ENCODE peak calls at places on chromosomes 2 and 18, in four cellular contexts. I is sigmoid colon, Q is HCT116, Y is spleen. G is an unnamed sample.

GRCh38 chr18:62757399-62758010 is 42.2 kb downstream of the PHLPP1 start:
- DNase-seq in I (no peak), Q (no peak), Y (no peak), G (no peak)

GRCh38 chr18:55404136-55404810 is 183.7 kb downstream of the TCF4 start:
- DNase-seq in I (no peak), Q (no peak), Y (no peak), G (no peak)

GRCh38 chr2:27003857-27004256 is 28.9 kb upstream of the TMEM214 start:
- DNase-seq in I (no peak), Q (no peak), Y (no peak), G (no peak)

GRCh38 chr2:54903736-54904554 is 146.3 kb downstream of the RTN4 start:
- DNase-seq in I (peak), Q (peak), Y (no peak), G (peak)

GRCh38 chr18:28409811-28410210 is 232.9 kb upstream of the CDH2 start:
- DNase-seq in I (no peak), Q (no peak), Y (no peak), G (no peak)

GRCh38 chr2:4415810-4416413 is 712.5 kb downstream of the DCDC2C start:
- DNase-seq in I (no peak), Q (no peak), Y (no peak), G (no peak)

GRCh38 chr2:128362889-128363228 is 44.2 kb upstream of the HS6ST1 start:
- DNase-seq in I (peak), Q (no peak), Y (no peak), G (no peak)

GRCh38 chr2:199461455-199462166 is 3.9 kb upstream of the SATB2 start:
- DNase-seq in I (no peak), Q (no peak), Y (peak), G (no peak)

GRCh38 chr2:19408592-19408991 is 50.2 kb upstream of the OSR1 start:
- DNase-seq in I (no peak), Q (no peak), Y (no peak), G (no peak)

GRCh38 chr2:74917702-74918619 is 40.5 kb upstream of the POLE4 start:
- DNase-seq in I (no peak), Q (no peak), Y (no peak), G (no peak)

GRCh38 chr18:21897811-21898210 is 157.2 kb downstream of the MIB1 start:
- DNase-seq in I (no peak), Q (peak), Y (no peak), G (no peak)

GRCh38 chr2:118815314-118815713 is 32.1 kb downstream of the EN1 start:
- DNase-seq in I (no peak), Q (no peak), Y (no peak), G (no peak)

GRCh38 chr2:72887836-72888437 is 729 bp downstream of the SPR start:
- DNase-seq in I (peak), Q (peak), Y (peak), G (peak)

GRCh38 chr18:21115519-21116411 is 4.2 kb upstream of the ROCK1 start:
- DNase-seq in I (no peak), Q (no peak), Y (no peak), G (no peak)

GRCh38 chr2:188415754-188416083 is 124.0 kb downstream of the GULP1 start:
- DNase-seq in I (no peak), Q (no peak), Y (no peak), G (no peak)

GRCh38 chr18:49023938-49024341 is 73.2 kb upstream of the SMAD7 start:
- DNase-seq in I (no peak), Q (no peak), Y (peak), G (no peak)

GRCh38 chr18:26483633-26484032 is 64.7 kb downstream of the KCTD1 start:
- DNase-seq in I (no peak), Q (no peak), Y (no peak), G (no peak)

GRCh38 chr2:47429795-47430194 is 26.8 kb downstream of the MSH2 start:
- DNase-seq in I (no peak), Q (no peak), Y (no peak), G (no peak)

GRCh38 chr2:42193722-42194187 is 24.6 kb downstream of the EML4 start:
- DNase-seq in I (no peak), Q (no peak), Y (no peak), G (no peak)

GRCh38 chr2:219521066-219521880 is 7.0 kb downstream of the ASIC4 start:
- DNase-seq in I (no peak), Q (no peak), Y (peak), G (no peak)

GRCh38 chr2:175126661-175127060 is 41.3 kb downstream of the ATF2 start:
- DNase-seq in I (no peak), Q (no peak), Y (no peak), G (no peak)

GRCh38 chr2:86011449-86011941 is 94.2 kb downstream of the POLR1A start:
- DNase-seq in I (no peak), Q (no peak), Y (peak), G (no peak)

GRCh38 chr18:49876536-49876935 is 63.2 kb upstream of the ACAA2 start:
- DNase-seq in I (no peak), Q (no peak), Y (no peak), G (no peak)

GRCh38 chr2:75570948-75571729 is 10.4 kb upstream of the EVA1A start:
- DNase-seq in I (no peak), Q (no peak), Y (no peak), G (no peak)

GRCh38 chr2:6445156-6445555 is 420.6 kb downstream of the CMPK2 start:
- DNase-seq in I (no peak), Q (no peak), Y (no peak), G (no peak)

GRCh38 chr18:24600076-24600654 is 139.7 kb downstream of the HRH4 start:
- DNase-seq in I (no peak), Q (peak), Y (no peak), G (no peak)

GRCh38 chr2:106531676-106532075 is 44.5 kb downstream of the CD8B2 start:
- DNase-seq in I (no peak), Q (no peak), Y (no peak), G (no peak)

GRCh38 chr2:54704688-54705605 is 18.5 kb upstream of the EML6 start:
- DNase-seq in I (no peak), Q (peak), Y (no peak), G (no peak)

GRCh38 chr18:51193621-51194287 is 3.7 kb downstream of the MEX3C start:
- DNase-seq in I (no peak), Q (no peak), Y (no peak), G (no peak)

DNA sequence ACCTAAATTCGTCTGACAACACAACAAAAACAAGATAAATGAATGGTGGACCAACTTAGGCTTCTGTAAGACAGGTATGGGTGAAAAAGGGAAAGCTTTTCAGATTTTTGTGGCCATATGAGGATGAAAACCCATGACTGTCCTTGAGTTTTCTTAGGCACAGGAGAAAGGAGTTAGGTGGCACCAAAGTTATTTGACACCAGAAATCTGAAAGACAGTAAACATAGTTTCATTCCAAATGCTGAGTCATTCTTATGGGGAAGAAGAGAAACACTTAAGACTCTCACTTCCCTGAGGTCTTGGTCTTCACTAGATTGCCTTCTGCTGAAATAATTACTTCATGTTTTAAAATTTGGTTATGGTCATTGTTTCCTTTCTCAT is 5.2 kb upstream of the GPD2 start:
- DNase-seq in I (no peak), Q (no peak), Y (no peak), G (no peak)
- TF ChIP-seq POLR2AphosphoS5 in I (no peak), Q (peak), Y (no peak), G (no peak)

DNA sequence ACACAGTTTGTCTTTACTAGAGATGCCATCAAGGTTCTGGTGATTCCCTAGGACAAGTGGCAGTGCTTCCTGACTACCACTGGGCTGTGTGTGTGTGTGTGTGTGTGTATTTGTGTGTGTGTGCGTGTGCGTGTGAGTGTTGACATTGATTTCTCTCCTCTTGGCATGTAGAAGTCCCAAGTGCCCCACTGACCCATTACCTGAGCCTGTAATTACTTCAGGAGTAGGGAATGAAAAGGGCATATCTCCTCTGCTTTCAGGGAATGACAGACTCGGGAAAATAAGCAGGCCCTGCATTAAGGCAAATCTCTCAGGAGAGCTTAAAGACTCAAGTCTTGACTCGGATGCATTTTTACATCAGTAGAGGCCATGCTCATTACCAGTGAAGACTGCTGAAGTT is 761.7 kb downstream of the DCC start:
- DNase-seq in I (no peak), Q (no peak), Y (no peak), G (no peak)
- TF ChIP-seq POLR2AphosphoS5 in I (no peak), Q (no peak), Y (no peak), G (no peak)

GRCh38 chr2:194060269-194060668 is 1596.8 kb upstream of the SLC39A10 start:
- DNase-seq in I (no peak), Q (no peak), Y (no peak), G (no peak)
- TF ChIP-seq POLR2AphosphoS5 in I (no peak), Q (no peak), Y (no peak), G (no peak)

GRCh38 chr2:231041061-231041689 is 3.9 kb downstream of the C2orf72 start:
- DNase-seq in I (no peak), Q (no peak), Y (no peak), G (no peak)
- TF ChIP-seq POLR2AphosphoS5 in I (no peak), Q (no peak), Y (no peak), G (no peak)

GRCh38 chr2:11397046-11397445 is 52.6 kb upstream of the ROCK2 start:
- DNase-seq in I (no peak), Q (no peak), Y (no peak), G (no peak)

GRCh38 chr2:11396690-11396985 is 52.2 kb upstream of the ROCK2 start:
- DNase-seq in I (no peak), Q (no peak), Y (no peak), G (no peak)

GRCh38 chr2:11399113-11399762 is 54.8 kb upstream of the ROCK2 start:
- DNase-seq in I (no peak), Q (no peak), Y (no peak), G (no peak)

GRCh38 chr2:11397513-11397912 is 53.1 kb upstream of the ROCK2 start:
- DNase-seq in I (no peak), Q (no peak), Y (no peak), G (no peak)

DNA sequence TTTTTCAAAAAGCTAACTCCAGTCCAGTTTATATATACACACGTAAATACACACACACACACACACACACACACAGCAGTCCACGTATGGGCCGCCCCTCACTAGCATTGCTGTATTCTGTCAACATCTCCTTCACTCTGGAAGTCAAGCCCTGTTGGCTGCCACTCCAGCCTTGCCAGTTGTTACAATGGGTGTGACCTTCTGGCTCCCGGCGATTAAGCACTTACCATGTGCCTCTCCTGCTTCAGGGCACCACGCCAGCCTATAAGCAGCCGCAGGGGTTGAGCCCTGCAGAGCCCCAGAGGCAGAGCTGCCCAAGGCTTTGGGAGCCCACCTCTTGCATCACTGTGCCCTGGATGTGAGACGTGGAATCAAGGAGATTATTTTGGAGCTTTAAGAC is 54.3 kb upstream of the ROCK2 start:
- DNase-seq in I (no peak), Q (no peak), Y (no peak), G (no peak)
- TF ChIP-seq POLR2AphosphoS5 in I (no peak), Q (no peak), Y (no peak), G (no peak)

GRCh38 chr2:105373344-105373781 is 25.5 kb downstream of the FHL2 start:
- DNase-seq in I (peak), Q (no peak), Y (no peak), G (no peak)
- TF ChIP-seq POLR2AphosphoS5 in I (peak), Q (no peak), Y (peak), G (peak)

GRCh38 chr2:158325031-158325781 is 131.3 kb downstream of the CCDC148 start:
- DNase-seq in I (no peak), Q (no peak), Y (no peak), G (no peak)

GRCh38 chr2:158323381-158323780 is 133.2 kb downstream of the CCDC148 start:
- DNase-seq in I (no peak), Q (no peak), Y (no peak), G (no peak)

GRCh38 chr2:158317642-158318041 is 138.9 kb downstream of the CCDC148 start:
- DNase-seq in I (no peak), Q (no peak), Y (no peak), G (no peak)

GRCh38 chr2:158319269-158319668 is 137.3 kb downstream of the CCDC148 start:
- DNase-seq in I (no peak), Q (no peak), Y (no peak), G (no peak)

GRCh38 chr2:158321264-158321663 is 135.3 kb downstream of the CCDC148 start:
- DNase-seq in I (no peak), Q (peak), Y (no peak), G (no peak)
- TF ChIP-seq POLR2AphosphoS5 in I (no peak), Q (no peak), Y (no peak), G (no peak)

GRCh38 chr2:20576598-20577115 is 74.2 kb downstream of the HS1BP3 start:
- DNase-seq in I (no peak), Q (no peak), Y (no peak), G (no peak)
- TF ChIP-seq POLR2AphosphoS5 in I (no peak), Q (no peak), Y (peak), G (no peak)

DNA sequence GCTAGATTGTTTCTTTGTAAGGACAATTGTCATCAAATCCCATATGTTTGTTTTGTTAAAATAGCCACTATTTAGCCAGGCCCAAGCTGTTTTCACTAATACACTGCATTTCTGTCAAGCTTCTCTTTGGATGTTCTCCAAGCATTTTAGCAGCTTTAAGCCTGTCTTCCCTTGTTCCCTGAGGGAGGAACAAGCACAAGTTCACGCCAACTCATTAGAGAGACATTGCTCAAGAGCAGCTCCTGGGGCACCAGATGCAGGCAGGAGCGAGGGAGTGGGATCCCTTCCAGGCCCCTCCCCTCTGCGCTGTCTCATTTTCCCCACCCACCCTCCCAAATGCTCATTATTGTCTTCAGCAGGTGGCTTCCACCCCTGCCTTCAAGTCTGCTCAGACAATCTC is 32.6 kb upstream of the PPP3R1 start:
- DNase-seq in I (peak), Q (no peak), Y (no peak), G (no peak)
- TF ChIP-seq POLR2AphosphoS5 in I (no peak), Q (no peak), Y (no peak), G (no peak)

G was measured in esophagus muscularis mucosa.